ENCODE peak calls at places on chromosomes 1 and 21, in five cellular contexts. One of them, this sample, is unnamed.
A peak's percentile ranks its signal among the peaks of the same experiment; 100 is the strongest.

GRCh38 chr1:220551001-220551400 is 23.1 kb downstream of the MARK1 start:
- DNase-seq in H9: no peak
- DNase-seq in mesenchymal stem cell: no peak
- DNase-seq in IMR-90: no peak
- DNase-seq in H1: no peak
- DNase-seq in this sample: no peak

GRCh38 chr21:28771790-28772501 is 220.7 kb downstream of the LTN1 start:
- DNase-seq in H9: no peak
- DNase-seq in H1: no peak
- DNase-seq in IMR-90: peak; percentile 91
- DNase-seq in mesenchymal stem cell: peak; percentile 85
- DNase-seq in this sample: no peak

GRCh38 chr1:222023025-222023424 is 281.1 kb upstream of the DUSP10 start:
- DNase-seq in IMR-90: no peak
- DNase-seq in mesenchymal stem cell: no peak
- DNase-seq in H9: no peak
- DNase-seq in H1: no peak
- DNase-seq in this sample: no peak

GRCh38 chr1:41547781-41548560 is 63.5 kb upstream of the EDN2 start:
- DNase-seq in H9: no peak
- DNase-seq in IMR-90: no peak
- DNase-seq in mesenchymal stem cell: no peak
- DNase-seq in H1: no peak
- DNase-seq in this sample: no peak

GRCh38 chr1:14962407-14962806 is 191.1 kb upstream of the TMEM51 start:
- DNase-seq in IMR-90: no peak
- DNase-seq in H9: no peak
- DNase-seq in H1: no peak
- DNase-seq in mesenchymal stem cell: no peak
- DNase-seq in this sample: no peak

GRCh38 chr1:177620636-177621190 is 349.1 kb downstream of the SEC16B start:
- DNase-seq in IMR-90: peak; percentile 3
- DNase-seq in H9: no peak
- DNase-seq in mesenchymal stem cell: no peak
- DNase-seq in H1: no peak
- DNase-seq in this sample: no peak

GRCh38 chr1:38451541-38451993 is 405.0 kb upstream of the POU3F1 start:
- DNase-seq in H9: no peak
- DNase-seq in H1: peak; percentile 53
- DNase-seq in mesenchymal stem cell: no peak
- DNase-seq in IMR-90: peak; percentile 30
- DNase-seq in this sample: no peak

GRCh38 chr1:114530224-114530623 is 19.2 kb upstream of the TRIM33 start:
- DNase-seq in IMR-90: no peak
- DNase-seq in H1: no peak
- DNase-seq in mesenchymal stem cell: no peak
- DNase-seq in H9: no peak
- DNase-seq in this sample: no peak

GRCh38 chr1:155389831-155390230 is 69.1 kb downstream of the RUSC1 start:
- DNase-seq in IMR-90: peak; percentile 81
- DNase-seq in H9: no peak
- DNase-seq in mesenchymal stem cell: peak; percentile 35
- DNase-seq in H1: no peak
- DNase-seq in this sample: no peak

GRCh38 chr1:93471911-93472310 is 24.0 kb downstream of the FNBP1L start:
- DNase-seq in H9: no peak
- DNase-seq in IMR-90: peak; percentile 86
- DNase-seq in H1: no peak
- DNase-seq in mesenchymal stem cell: peak; percentile 35
- DNase-seq in this sample: no peak

GRCh38 chr1:93874025-93874651 is 4.9 kb downstream of the DNTTIP2 start:
- DNase-seq in H9: no peak
- DNase-seq in mesenchymal stem cell: peak; percentile 66
- DNase-seq in H1: no peak
- DNase-seq in IMR-90: peak; percentile 72
- DNase-seq in this sample: peak; percentile 12

GRCh38 chr1:244665771-244666217 is 12.9 kb downstream of the DESI2 start:
- DNase-seq in H1: no peak
- DNase-seq in mesenchymal stem cell: peak; percentile 79
- DNase-seq in IMR-90: peak; percentile 45
- DNase-seq in H9: no peak
- DNase-seq in this sample: no peak

DNA sequence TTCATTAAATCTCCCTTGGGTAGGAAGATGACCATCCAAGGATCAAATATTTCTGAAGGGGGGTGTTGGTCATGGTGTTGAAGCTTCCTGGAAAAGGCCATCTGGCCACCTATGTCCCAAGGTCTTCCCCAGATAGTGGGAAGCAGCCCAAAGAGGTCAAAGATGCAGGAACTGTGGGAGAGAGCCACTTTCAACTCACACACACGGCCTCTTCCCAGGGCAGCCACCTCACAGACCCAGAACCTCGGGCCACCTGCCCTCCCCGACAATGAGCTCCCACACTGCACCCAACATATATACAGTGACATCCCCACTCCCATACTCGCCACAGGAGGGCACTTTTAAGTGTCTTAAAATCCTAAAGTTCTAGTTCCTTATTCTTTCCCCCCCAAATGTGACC is 164.5 kb upstream of the ETV3 start:
- DNase-seq in mesenchymal stem cell: no peak
- DNase-seq in H9: no peak
- DNase-seq in IMR-90: no peak
- DNase-seq in H1: no peak
- DNase-seq in this sample: no peak
- H4K91ac ChIP-seq in mesenchymal stem cell: no peak overlapping the region
- H4K91ac ChIP-seq in H9: no peak overlapping the region
- H4K91ac ChIP-seq in IMR-90: no peak overlapping the region
- H4K91ac ChIP-seq in H1: no peak overlapping the region
- H4K91ac ChIP-seq in this sample: no peak overlapping the region

GRCh38 chr1:235865565-235866206 is 1.0 kb downstream of the LYST start:
- DNase-seq in IMR-90: no peak
- DNase-seq in H1: no peak
- DNase-seq in mesenchymal stem cell: no peak
- DNase-seq in H9: no peak
- DNase-seq in this sample: no peak

GRCh38 chr1:235864965-235865525 is 1.7 kb downstream of the LYST start:
- DNase-seq in H9: no peak
- DNase-seq in mesenchymal stem cell: peak; percentile 41
- DNase-seq in IMR-90: no peak
- DNase-seq in H1: no peak
- DNase-seq in this sample: no peak

GRCh38 chr1:235866207-235866912 is at the start of gene LYST:
- DNase-seq in mesenchymal stem cell: peak; percentile 76
- DNase-seq in IMR-90: peak; percentile 52
- DNase-seq in H9: peak; percentile 46
- DNase-seq in H1: no peak
- DNase-seq in this sample: peak; percentile 44

GRCh38 chr1:235861857-235862256 is 4.8 kb downstream of the LYST start:
- DNase-seq in H9: no peak
- DNase-seq in H1: no peak
- DNase-seq in IMR-90: no peak
- DNase-seq in mesenchymal stem cell: no peak
- DNase-seq in this sample: no peak

GRCh38 chr1:235864469-235864868 is 2.2 kb downstream of the LYST start:
- DNase-seq in H9: no peak
- DNase-seq in H1: no peak
- DNase-seq in mesenchymal stem cell: no peak
- DNase-seq in IMR-90: no peak
- DNase-seq in this sample: no peak
- H4K8ac ChIP-seq in H9: no peak overlapping the region
- H4K8ac ChIP-seq in H1: no peak overlapping the region
- H4K8ac ChIP-seq in mesenchymal stem cell: no peak overlapping the region
- H4K8ac ChIP-seq in IMR-90: no peak overlapping the region
- H4K8ac ChIP-seq in this sample: no peak overlapping the region

GRCh38 chr1:169060010-169060722 is 46.3 kb upstream of the ATP1B1 start:
- DNase-seq in IMR-90: no peak
- DNase-seq in mesenchymal stem cell: peak; percentile 31
- DNase-seq in H1: no peak
- DNase-seq in H9: no peak
- DNase-seq in this sample: no peak
- H2AK5ac ChIP-seq in IMR-90: no peak overlapping the region
- H2AK5ac ChIP-seq in mesenchymal stem cell: no peak overlapping the region
- H2AK5ac ChIP-seq in H1: no peak overlapping the region
- H2AK5ac ChIP-seq in H9: no peak overlapping the region
- H2AK5ac ChIP-seq in this sample: no peak overlapping the region

DNA sequence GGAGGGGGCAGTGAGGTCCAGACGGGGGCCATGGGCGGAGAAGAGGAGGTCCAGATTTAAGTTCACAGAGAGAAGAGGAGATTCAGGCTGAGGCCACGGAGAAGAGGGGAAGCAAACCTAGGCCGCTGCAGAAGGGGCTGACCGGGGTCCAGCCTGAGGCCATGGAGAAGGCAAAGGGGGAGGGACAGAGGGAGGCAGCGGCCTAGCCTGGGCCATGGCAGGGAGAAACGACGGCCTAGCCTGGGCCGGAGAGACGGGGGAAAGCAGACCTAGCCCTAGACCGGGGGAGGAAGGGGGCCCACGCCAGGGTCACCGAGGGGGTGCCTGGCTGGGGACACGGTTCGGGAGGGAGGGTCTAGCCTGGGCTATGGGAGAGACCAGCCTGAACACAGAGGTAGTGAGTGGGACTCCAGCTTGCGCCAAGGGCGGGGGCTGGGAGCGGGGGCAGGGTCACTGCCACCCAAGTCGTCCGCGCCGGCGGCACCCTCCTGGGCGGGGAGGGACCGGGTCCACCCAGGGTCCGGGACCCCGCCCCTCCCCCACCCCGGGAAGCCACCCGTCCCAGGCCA is 462 bp downstream of the CAPZB start:
- DNase-seq in IMR-90: no peak
- DNase-seq in H1: peak; percentile 77
- DNase-seq in H9: peak; percentile 52
- DNase-seq in mesenchymal stem cell: peak; percentile 52
- DNase-seq in this sample: no peak
- H4K91ac ChIP-seq in IMR-90: peak overlapping the region; percentile 92
- H4K91ac ChIP-seq in H1: peak overlapping the region; percentile 68
- H4K91ac ChIP-seq in H9: no peak overlapping the region
- H4K91ac ChIP-seq in mesenchymal stem cell: peak overlapping the region; percentile 98
- H4K91ac ChIP-seq in this sample: peak overlapping the region; percentile 83

DNA sequence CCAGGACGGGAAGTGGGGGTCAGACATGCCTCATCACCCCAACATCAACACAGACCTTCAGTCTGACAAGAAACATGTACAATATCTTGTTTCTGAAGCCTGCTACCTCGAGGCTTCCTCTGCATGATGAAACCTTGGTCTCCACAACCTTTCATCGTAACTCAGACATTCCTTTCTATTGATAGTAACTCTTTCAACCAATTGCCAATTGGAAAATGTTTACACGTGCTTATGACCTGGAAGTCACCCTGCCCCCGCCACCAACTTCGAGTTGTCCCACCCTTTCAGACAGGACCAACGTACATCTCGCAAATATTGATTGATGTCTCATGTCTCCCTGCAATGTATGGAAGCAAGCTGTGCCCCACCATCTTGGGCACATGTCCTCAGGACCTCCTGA is 159.5 kb downstream of the ETS2 start:
- DNase-seq in H1: no peak
- DNase-seq in mesenchymal stem cell: peak; percentile 95
- DNase-seq in IMR-90: peak; percentile 51
- DNase-seq in H9: no peak
- DNase-seq in this sample: no peak
- H4K8ac ChIP-seq in H1: no peak overlapping the region
- H4K8ac ChIP-seq in mesenchymal stem cell: peak overlapping the region; percentile 74
- H4K8ac ChIP-seq in IMR-90: peak overlapping the region; percentile 55
- H4K8ac ChIP-seq in H9: no peak overlapping the region
- H4K8ac ChIP-seq in this sample: no peak overlapping the region

GRCh38 chr1:183272390-183272801 is 86.3 kb downstream of the LAMC2 start:
- DNase-seq in H1: no peak
- DNase-seq in IMR-90: peak; percentile 94
- DNase-seq in H9: no peak
- DNase-seq in mesenchymal stem cell: peak; percentile 77
- DNase-seq in this sample: no peak

GRCh38 chr1:183274836-183275235 is 88.8 kb downstream of the LAMC2 start:
- DNase-seq in H9: peak; percentile 14
- DNase-seq in mesenchymal stem cell: no peak
- DNase-seq in IMR-90: no peak
- DNase-seq in H1: no peak
- DNase-seq in this sample: no peak

GRCh38 chr1:183267646-183268431 is 81.8 kb downstream of the LAMC2 start:
- DNase-seq in H9: no peak
- DNase-seq in H1: no peak
- DNase-seq in IMR-90: peak; percentile 99
- DNase-seq in mesenchymal stem cell: peak; percentile 75
- DNase-seq in this sample: no peak

GRCh38 chr1:183273300-183273699 is 87.2 kb downstream of the LAMC2 start:
- DNase-seq in IMR-90: no peak
- DNase-seq in H9: no peak
- DNase-seq in mesenchymal stem cell: peak; percentile 5
- DNase-seq in H1: no peak
- DNase-seq in this sample: no peak

DNA sequence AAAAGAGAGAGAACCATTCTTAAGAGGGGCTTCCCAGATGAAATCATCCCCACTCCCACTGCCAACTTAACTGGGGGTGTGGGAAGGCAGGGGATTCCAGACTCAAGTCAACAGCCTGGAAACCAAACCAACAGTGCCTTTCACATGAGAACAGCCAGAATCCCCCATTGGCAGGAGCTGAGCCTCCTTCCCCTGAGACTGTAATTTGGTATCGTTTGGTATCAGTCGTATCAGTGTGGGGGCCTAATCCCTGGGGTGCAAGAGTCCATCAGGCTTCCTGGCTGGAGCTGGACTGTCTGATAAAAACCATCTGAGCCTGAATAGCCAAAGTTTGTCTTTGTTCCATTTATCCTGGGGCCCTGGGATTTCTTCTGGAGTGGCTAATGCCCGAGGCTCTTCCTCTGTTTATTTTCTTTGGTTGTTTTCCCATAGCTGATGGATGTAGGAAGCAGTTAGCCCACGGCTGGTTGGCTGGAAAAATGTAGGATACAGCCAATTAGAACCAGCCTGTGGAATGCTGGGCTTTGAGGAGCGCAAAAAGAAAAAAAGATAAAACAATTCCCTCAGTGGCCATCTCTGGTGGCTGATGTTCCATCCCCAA is 84.6 kb downstream of the LAMC2 start:
- DNase-seq in H9: no peak
- DNase-seq in H1: no peak
- DNase-seq in IMR-90: peak; percentile 96
- DNase-seq in mesenchymal stem cell: peak; percentile 78
- DNase-seq in this sample: no peak
- H2AK5ac ChIP-seq in H9: no peak overlapping the region
- H2AK5ac ChIP-seq in H1: no peak overlapping the region
- H2AK5ac ChIP-seq in IMR-90: peak overlapping the region; percentile 95
- H2AK5ac ChIP-seq in mesenchymal stem cell: no peak overlapping the region
- H2AK5ac ChIP-seq in this sample: no peak overlapping the region